ENCODE peak calls at places on chromosomes 3 and 15, in four cellular contexts. R, F, C and M are unnamed samples.

GRCh38 chr3:65013053-65013452 is 325.3 kb upstream of the ADAMTS9 start:
- ATAC-seq in C (no peak), F (no peak), R (no peak), M (no peak)

GRCh38 chr3:171248426-171249115 is 211.6 kb downstream of the TNIK start:
- ATAC-seq in R (no peak), C (no peak), F (peak; percentile 37), M (peak; percentile 79)

GRCh38 chr15:99475754-99476412 is 89.9 kb upstream of the MEF2A start:
- ATAC-seq in C (no peak), F (no peak), R (no peak), M (no peak)

GRCh38 chr3:34387831-34388564 is 589.6 kb downstream of the PDCD6IP start:
- ATAC-seq in R (no peak), F (no peak), C (no peak), M (no peak)

GRCh38 chr3:65896321-65896720 is 142.4 kb downstream of the MAGI1 start:
- ATAC-seq in C (no peak), R (no peak), F (no peak), M (no peak)

GRCh38 chr3:187318819-187319616 is 27.5 kb upstream of the MASP1 start:
- ATAC-seq in C (peak; percentile 72), F (peak; percentile 62), R (peak; percentile 62), M (no peak)

GRCh38 chr3:105387122-105387751 is 20.5 kb downstream of the ALCAM start:
- ATAC-seq in R (peak; percentile 87), F (no peak), C (peak; percentile 94), M (no peak)

GRCh38 chr3:85560088-85560790 is 601.5 kb downstream of the CADM2 start:
- ATAC-seq in C (no peak), F (no peak), R (peak; percentile 79), M (no peak)

GRCh38 chr15:40051616-40052415 is 12.8 kb upstream of the SRP14 start:
- ATAC-seq in R (no peak), C (no peak), F (no peak), M (no peak)

GRCh38 chr3:138348950-138349739 is 766 bp downstream of the MRAS start:
- ATAC-seq in R (no peak), C (peak; percentile 47), F (no peak), M (no peak)

GRCh38 chr3:126053513-126053912 is 30.4 kb downstream of the SLC41A3 start:
- ATAC-seq in R (peak; percentile 29), F (no peak), C (no peak), M (peak; percentile 68)

GRCh38 chr3:118628704-118629341 is 405.8 kb downstream of the IGSF11 start:
- ATAC-seq in F (no peak), C (peak; percentile 98), R (peak; percentile 93), M (peak; percentile 38)

GRCh38 chr3:136343446-136343845 is 93.3 kb downstream of the PCCB start:
- ATAC-seq in C (peak; percentile 39), F (no peak), R (no peak), M (no peak)

GRCh38 chr3:35800960-35801459 is 161.7 kb downstream of the ARPP21 start:
- ATAC-seq in C (peak; percentile 39), R (no peak), F (no peak), M (no peak)

GRCh38 chr3:133540896-133541674 is 32.4 kb upstream of the CDV3 start:
- ATAC-seq in F (no peak), R (peak; percentile 43), C (peak; percentile 53), M (peak; percentile 56)

GRCh38 chr3:69999191-70000027 is at the start of gene SAMMSON:
- ATAC-seq in C (no peak), R (no peak), F (no peak), M (no peak)

GRCh38 chr15:100595964-100596363 is 6.0 kb downstream of the LINS1 start:
- ATAC-seq in F (no peak), R (no peak), C (no peak), M (peak; percentile 10)

GRCh38 chr15:74580538-74581350 is 34.9 kb upstream of the CLK3 start:
- ATAC-seq in F (no peak), R (peak; percentile 40), C (no peak), M (no peak)

GRCh38 chr15:71753346-71753745 is 57.0 kb upstream of the NR2E3 start:
- ATAC-seq in R (no peak), C (no peak), F (no peak), M (peak; percentile 32)

GRCh38 chr15:57427367-57427821 is 51.1 kb downstream of the CGNL1 start:
- ATAC-seq in C (peak; percentile 91), R (peak; percentile 56), F (no peak), M (no peak)

GRCh38 chr15:39934415-39935044 is 615 bp downstream of the EIF2AK4 start:
- ATAC-seq in C (peak; percentile 14), F (peak; percentile 4), R (peak; percentile 8), M (no peak)

GRCh38 chr15:23038741-23039150 is 623 bp downstream of the TUBGCP5 start:
- ATAC-seq in R (peak; percentile 26), F (peak; percentile 4), C (peak; percentile 26), M (peak; percentile 13)

GRCh38 chr3:4928277-4928789 is 50.9 kb upstream of the BHLHE40 start:
- ATAC-seq in F (no peak), C (no peak), R (no peak), M (peak; percentile 70)

GRCh38 chr15:48800811-48801460 is 9.9 kb downstream of the CEP152 start:
- ATAC-seq in C (no peak), R (no peak), F (no peak), M (no peak)

GRCh38 chr3:42130329-42131070 is 39.3 kb downstream of the TRAK1 start:
- ATAC-seq in R (peak; percentile 29), F (no peak), C (peak; percentile 92), M (no peak)

GRCh38 chr15:85974348-85974705 is 105.3 kb upstream of the AGBL1 start:
- ATAC-seq in F (no peak), C (no peak), R (peak; percentile 82), M (no peak)

GRCh38 chr15:40108061-40108854 is 421 bp downstream of the BMF start:
- ATAC-seq in C (peak; percentile 40), F (peak; percentile 3), R (no peak), M (peak; percentile 3)

GRCh38 chr3:71681224-71681668 is 44.0 kb downstream of the EIF4E3 start:
- ATAC-seq in F (peak; percentile 55), R (peak; percentile 74), C (peak; percentile 59), M (peak; percentile 54)

GRCh38 chr15:69535101-69535638 is 82.6 kb downstream of the RPLP1 start:
- ATAC-seq in F (no peak), R (peak; percentile 57), C (no peak), M (no peak)

GRCh38 chr15:89090791-89091666 is 2.8 kb downstream of the ABHD2 start:
- ATAC-seq in R (peak; percentile 38), C (no peak), F (peak; percentile 10), M (peak; percentile 11)

GRCh38 chr3:117130222-117130621 is 420.6 kb downstream of the TUSC7 start:
- ATAC-seq in F (no peak), R (no peak), C (no peak), M (no peak)

GRCh38 chr3:112365035-112365434 is 32.1 kb downstream of the CD200 start:
- ATAC-seq in C (no peak), F (no peak), R (no peak), M (peak; percentile 40)